ENCODE peak calls at places on chromosomes 11 and 22, in five cellular contexts. One of them, this sample, is unnamed.

GRCh38 chr22:41524809-41525449 is 19.3 kb downstream of the POLR3H start:
- DNase-seq in stimulated activated CD4-positive, alpha-beta T cell treated with anti-CD3 and anti-CD28 coated beads, Interleukin-1b, Interleukin-23, amount 100 ng/mL, for 4 hours: peak
- DNase-seq in amygdala: no peak
- DNase-seq in cardiac muscle cell: no peak
- DNase-seq in body of pancreas: no peak
- DNase-seq in this sample: no peak

GRCh38 chr11:113623114-113623513 is 83.0 kb downstream of the TMPRSS5 start:
- DNase-seq in stimulated activated CD4-positive, alpha-beta T cell treated with anti-CD3 and anti-CD28 coated beads, Interleukin-1b, Interleukin-23, amount 100 ng/mL, for 4 hours: no peak
- DNase-seq in amygdala: no peak
- DNase-seq in cardiac muscle cell: no peak
- DNase-seq in body of pancreas: no peak
- DNase-seq in this sample: no peak

GRCh38 chr11:44596541-44597276 is 31.2 kb downstream of the CD82 start:
- DNase-seq in stimulated activated CD4-positive, alpha-beta T cell treated with anti-CD3 and anti-CD28 coated beads, Interleukin-1b, Interleukin-23, amount 100 ng/mL, for 4 hours: peak
- DNase-seq in amygdala: no peak
- DNase-seq in cardiac muscle cell: no peak
- DNase-seq in body of pancreas: no peak
- DNase-seq in this sample: no peak

GRCh38 chr11:64251986-64252837 is 882 bp downstream of the PLCB3 start:
- DNase-seq in stimulated activated CD4-positive, alpha-beta T cell treated with anti-CD3 and anti-CD28 coated beads, Interleukin-1b, Interleukin-23, amount 100 ng/mL, for 4 hours: no peak
- DNase-seq in amygdala: no peak
- DNase-seq in cardiac muscle cell: no peak
- DNase-seq in body of pancreas: peak
- DNase-seq in this sample: peak

GRCh38 chr11:72534859-72535547 is 100.7 kb upstream of the CLPB start:
- DNase-seq in stimulated activated CD4-positive, alpha-beta T cell treated with anti-CD3 and anti-CD28 coated beads, Interleukin-1b, Interleukin-23, amount 100 ng/mL, for 4 hours: no peak
- DNase-seq in amygdala: no peak
- DNase-seq in cardiac muscle cell: peak
- DNase-seq in body of pancreas: no peak
- DNase-seq in this sample: no peak

GRCh38 chr11:68206211-68206610 is 6.9 kb downstream of the KMT5B start:
- DNase-seq in stimulated activated CD4-positive, alpha-beta T cell treated with anti-CD3 and anti-CD28 coated beads, Interleukin-1b, Interleukin-23, amount 100 ng/mL, for 4 hours: no peak
- DNase-seq in amygdala: no peak
- DNase-seq in cardiac muscle cell: peak
- DNase-seq in body of pancreas: peak
- DNase-seq in this sample: peak

GRCh38 chr11:88280673-88281316 is 56.7 kb downstream of the CTSC start:
- DNase-seq in stimulated activated CD4-positive, alpha-beta T cell treated with anti-CD3 and anti-CD28 coated beads, Interleukin-1b, Interleukin-23, amount 100 ng/mL, for 4 hours: no peak
- DNase-seq in amygdala: no peak
- DNase-seq in cardiac muscle cell: no peak
- DNase-seq in body of pancreas: peak
- DNase-seq in this sample: no peak

GRCh38 chr11:8345179-8345578 is 81.5 kb upstream of the LMO1 start:
- DNase-seq in stimulated activated CD4-positive, alpha-beta T cell treated with anti-CD3 and anti-CD28 coated beads, Interleukin-1b, Interleukin-23, amount 100 ng/mL, for 4 hours: no peak
- DNase-seq in amygdala: no peak
- DNase-seq in cardiac muscle cell: no peak
- DNase-seq in body of pancreas: no peak
- DNase-seq in this sample: no peak

GRCh38 chr11:79055866-79056632 is 384.8 kb downstream of the TENM4 start:
- DNase-seq in stimulated activated CD4-positive, alpha-beta T cell treated with anti-CD3 and anti-CD28 coated beads, Interleukin-1b, Interleukin-23, amount 100 ng/mL, for 4 hours: no peak
- DNase-seq in amygdala: no peak
- DNase-seq in cardiac muscle cell: no peak
- DNase-seq in body of pancreas: peak
- DNase-seq in this sample: no peak

GRCh38 chr11:45037425-45038005 is 86.8 kb upstream of the TP53I11 start:
- DNase-seq in stimulated activated CD4-positive, alpha-beta T cell treated with anti-CD3 and anti-CD28 coated beads, Interleukin-1b, Interleukin-23, amount 100 ng/mL, for 4 hours: no peak
- DNase-seq in amygdala: no peak
- DNase-seq in cardiac muscle cell: no peak
- DNase-seq in body of pancreas: no peak
- DNase-seq in this sample: no peak

GRCh38 chr22:22219140-22219996 is 25.2 kb upstream of the VPREB1 start:
- DNase-seq in stimulated activated CD4-positive, alpha-beta T cell treated with anti-CD3 and anti-CD28 coated beads, Interleukin-1b, Interleukin-23, amount 100 ng/mL, for 4 hours: no peak
- DNase-seq in amygdala: no peak
- DNase-seq in cardiac muscle cell: no peak
- DNase-seq in body of pancreas: no peak
- DNase-seq in this sample: no peak

GRCh38 chr11:111097191-111097590 is 148.3 kb upstream of the POU2AF2 start:
- DNase-seq in stimulated activated CD4-positive, alpha-beta T cell treated with anti-CD3 and anti-CD28 coated beads, Interleukin-1b, Interleukin-23, amount 100 ng/mL, for 4 hours: no peak
- DNase-seq in amygdala: no peak
- DNase-seq in cardiac muscle cell: no peak
- DNase-seq in body of pancreas: peak
- DNase-seq in this sample: peak

GRCh38 chr22:47073101-47073500 is 310.7 kb downstream of the TBC1D22A start:
- DNase-seq in stimulated activated CD4-positive, alpha-beta T cell treated with anti-CD3 and anti-CD28 coated beads, Interleukin-1b, Interleukin-23, amount 100 ng/mL, for 4 hours: no peak
- DNase-seq in amygdala: no peak
- DNase-seq in cardiac muscle cell: no peak
- DNase-seq in body of pancreas: no peak
- DNase-seq in this sample: no peak

GRCh38 chr11:88569342-88569741 is 231.8 kb upstream of the CTSC start:
- DNase-seq in stimulated activated CD4-positive, alpha-beta T cell treated with anti-CD3 and anti-CD28 coated beads, Interleukin-1b, Interleukin-23, amount 100 ng/mL, for 4 hours: no peak
- DNase-seq in amygdala: no peak
- DNase-seq in cardiac muscle cell: no peak
- DNase-seq in body of pancreas: no peak
- DNase-seq in this sample: peak

GRCh38 chr11:104841973-104842372 is 56.3 kb downstream of the CASP12 start:
- DNase-seq in stimulated activated CD4-positive, alpha-beta T cell treated with anti-CD3 and anti-CD28 coated beads, Interleukin-1b, Interleukin-23, amount 100 ng/mL, for 4 hours: no peak
- DNase-seq in amygdala: no peak
- DNase-seq in cardiac muscle cell: no peak
- DNase-seq in body of pancreas: no peak
- DNase-seq in this sample: no peak

GRCh38 chr11:61533401-61533800 is 24.9 kb downstream of the LRRC10B start:
- DNase-seq in stimulated activated CD4-positive, alpha-beta T cell treated with anti-CD3 and anti-CD28 coated beads, Interleukin-1b, Interleukin-23, amount 100 ng/mL, for 4 hours: no peak
- DNase-seq in amygdala: no peak
- DNase-seq in cardiac muscle cell: no peak
- DNase-seq in body of pancreas: peak
- DNase-seq in this sample: no peak

GRCh38 chr22:37632174-37633081 is 7.0 kb upstream of the SH3BP1 start:
- DNase-seq in stimulated activated CD4-positive, alpha-beta T cell treated with anti-CD3 and anti-CD28 coated beads, Interleukin-1b, Interleukin-23, amount 100 ng/mL, for 4 hours: no peak
- DNase-seq in amygdala: no peak
- DNase-seq in cardiac muscle cell: no peak
- DNase-seq in body of pancreas: no peak
- DNase-seq in this sample: no peak

GRCh38 chr11:131666617-131667016 is 296.2 kb downstream of the NTM start:
- DNase-seq in stimulated activated CD4-positive, alpha-beta T cell treated with anti-CD3 and anti-CD28 coated beads, Interleukin-1b, Interleukin-23, amount 100 ng/mL, for 4 hours: no peak
- DNase-seq in amygdala: no peak
- DNase-seq in cardiac muscle cell: no peak
- DNase-seq in body of pancreas: no peak
- DNase-seq in this sample: no peak

GRCh38 chr11:103798029-103798428 is 238.4 kb upstream of the DDI1 start:
- DNase-seq in stimulated activated CD4-positive, alpha-beta T cell treated with anti-CD3 and anti-CD28 coated beads, Interleukin-1b, Interleukin-23, amount 100 ng/mL, for 4 hours: no peak
- DNase-seq in amygdala: no peak
- DNase-seq in cardiac muscle cell: no peak
- DNase-seq in body of pancreas: peak
- DNase-seq in this sample: no peak

GRCh38 chr11:115759622-115760527 is 255.7 kb upstream of the CADM1 start:
- DNase-seq in stimulated activated CD4-positive, alpha-beta T cell treated with anti-CD3 and anti-CD28 coated beads, Interleukin-1b, Interleukin-23, amount 100 ng/mL, for 4 hours: no peak
- DNase-seq in amygdala: no peak
- DNase-seq in cardiac muscle cell: peak
- DNase-seq in body of pancreas: peak
- DNase-seq in this sample: no peak